ENCODE peak calls at places on chromosomes 3 and 15, in four cellular contexts. One of them, this sample, is unnamed.

GRCh38 chr3:143963946-143964345 is 7.7 kb upstream of the DIPK2A start:
- DNase-seq in Caco-2: no peak
- DNase-seq in fibroblast of lung: no peak
- DNase-seq in GM10248: no peak
- DNase-seq in this sample: no peak

GRCh38 chr3:182435860-182436259 is 357.4 kb upstream of the ATP11B start:
- DNase-seq in Caco-2: no peak
- DNase-seq in fibroblast of lung: no peak
- DNase-seq in GM10248: no peak
- DNase-seq in this sample: no peak

GRCh38 chr3:113896930-113897329 is 50.9 kb upstream of the ZDHHC23 start:
- DNase-seq in Caco-2: no peak
- DNase-seq in fibroblast of lung: no peak
- DNase-seq in GM10248: no peak
- DNase-seq in this sample: no peak

GRCh38 chr3:32340039-32340438 is 51.6 kb upstream of the CMTM7 start:
- DNase-seq in Caco-2: peak; percentile 67
- DNase-seq in fibroblast of lung: peak; percentile 47
- DNase-seq in GM10248: peak; percentile 54
- DNase-seq in this sample: no peak

GRCh38 chr3:138210528-138210927 is 23.4 kb downstream of the ARMC8 start:
- DNase-seq in Caco-2: no peak
- DNase-seq in fibroblast of lung: no peak
- DNase-seq in GM10248: no peak
- DNase-seq in this sample: no peak

GRCh38 chr3:127431066-127431465 is 143.2 kb upstream of the PRR20G start:
- DNase-seq in Caco-2: no peak
- DNase-seq in fibroblast of lung: no peak
- DNase-seq in GM10248: no peak
- DNase-seq in this sample: no peak

GRCh38 chr3:194537732-194538247 is 51.0 kb upstream of the ATP13A3 start:
- DNase-seq in Caco-2: peak; percentile 65
- DNase-seq in fibroblast of lung: peak; percentile 91
- DNase-seq in GM10248: no peak
- DNase-seq in this sample: peak; percentile 23

GRCh38 chr3:100463646-100464155 is 28.7 kb upstream of the TMEM45A start:
- DNase-seq in Caco-2: no peak
- DNase-seq in fibroblast of lung: peak; percentile 11
- DNase-seq in GM10248: no peak
- DNase-seq in this sample: no peak

DNA sequence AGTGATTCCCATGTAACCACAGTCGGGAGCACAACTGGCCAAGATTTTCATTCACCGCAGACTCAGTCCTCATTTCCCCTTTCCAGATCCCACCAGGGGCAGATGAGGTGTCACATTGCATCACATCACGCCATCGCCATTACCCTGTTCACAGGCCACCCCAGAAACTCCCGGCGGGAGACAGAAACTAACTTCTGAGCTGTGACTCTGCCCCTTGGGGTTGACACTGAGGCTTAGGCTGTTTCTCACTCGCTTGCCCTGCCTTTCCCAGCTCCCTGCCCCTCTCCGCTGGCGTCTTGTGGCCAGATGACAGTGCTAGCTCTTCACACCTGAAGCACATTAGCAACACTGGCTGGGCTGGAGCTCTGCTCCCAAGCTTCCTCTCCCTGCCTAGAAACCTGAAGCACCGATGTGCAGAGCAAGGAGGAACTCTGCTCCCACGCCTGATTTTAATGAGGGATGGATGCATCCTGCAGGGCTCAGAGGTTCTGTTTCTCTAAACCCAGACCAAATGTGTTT is 88.8 kb upstream of the CTDSPL start:
- DNase-seq in Caco-2: no peak
- DNase-seq in fibroblast of lung: no peak
- DNase-seq in GM10248: no peak
- DNase-seq in this sample: no peak
- TF ChIP-seq CTCF in Caco-2: no peak
- TF ChIP-seq CTCF in fibroblast of lung: no peak
- TF ChIP-seq CTCF in GM10248: no peak
- TF ChIP-seq CTCF in this sample: no peak

DNA sequence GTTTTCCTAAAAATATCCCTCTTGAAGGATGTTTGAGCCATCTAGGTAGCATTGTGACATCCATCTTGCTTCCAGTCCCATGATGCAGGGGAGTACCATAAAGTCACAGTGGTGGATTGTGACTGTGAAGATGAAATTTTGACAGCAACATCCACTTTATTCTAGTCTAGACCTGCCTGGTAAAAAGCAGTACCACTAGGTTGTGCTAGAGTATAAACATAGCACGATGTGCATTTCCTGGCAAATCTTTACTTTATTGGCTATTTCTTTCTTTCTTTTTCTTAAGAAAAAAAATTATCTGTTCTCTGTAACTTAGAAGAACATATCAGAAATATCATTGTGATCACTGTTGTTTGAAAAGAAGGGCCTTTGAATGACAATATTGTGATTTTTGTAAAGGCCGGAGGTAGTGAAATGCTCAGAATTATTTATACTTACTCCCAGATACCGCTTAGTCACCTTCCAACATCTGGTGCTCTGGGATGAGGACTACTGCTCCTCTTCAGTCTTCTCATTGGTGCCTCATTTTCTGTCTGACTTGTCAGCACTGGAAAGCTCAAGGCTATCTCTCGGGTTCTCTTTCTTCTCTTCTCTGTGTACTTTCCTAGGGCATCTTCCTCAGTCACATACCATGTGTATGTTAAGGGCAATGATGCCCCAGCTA is 35.6 kb downstream of the AGBL1 start:
- DNase-seq in Caco-2: no peak
- DNase-seq in fibroblast of lung: peak; percentile 9
- DNase-seq in GM10248: no peak
- DNase-seq in this sample: no peak
- TF ChIP-seq CTCF in Caco-2: peak; percentile 16
- TF ChIP-seq CTCF in fibroblast of lung: no peak
- TF ChIP-seq CTCF in GM10248: no peak
- TF ChIP-seq CTCF in this sample: no peak

GRCh38 chr3:68256635-68257034 is 602.2 kb upstream of the SUCLG2 start:
- DNase-seq in Caco-2: no peak
- DNase-seq in fibroblast of lung: no peak
- DNase-seq in GM10248: no peak
- DNase-seq in this sample: no peak
- TF ChIP-seq CTCF in Caco-2: no peak
- TF ChIP-seq CTCF in fibroblast of lung: no peak
- TF ChIP-seq CTCF in GM10248: peak; percentile 33
- TF ChIP-seq CTCF in this sample: no peak

GRCh38 chr3:186219211-186219638 is 110.3 kb upstream of the ETV5 start:
- DNase-seq in Caco-2: no peak
- DNase-seq in fibroblast of lung: no peak
- DNase-seq in GM10248: no peak
- DNase-seq in this sample: no peak
- TF ChIP-seq CTCF in Caco-2: no peak
- TF ChIP-seq CTCF in fibroblast of lung: no peak
- TF ChIP-seq CTCF in GM10248: no peak
- TF ChIP-seq CTCF in this sample: no peak

GRCh38 chr15:60257760-60258159 is 140.0 kb downstream of the ANXA2 start:
- DNase-seq in Caco-2: no peak
- DNase-seq in fibroblast of lung: no peak
- DNase-seq in GM10248: no peak
- DNase-seq in this sample: no peak
- TF ChIP-seq CTCF in Caco-2: no peak
- TF ChIP-seq CTCF in fibroblast of lung: no peak
- TF ChIP-seq CTCF in GM10248: no peak
- TF ChIP-seq CTCF in this sample: no peak

DNA sequence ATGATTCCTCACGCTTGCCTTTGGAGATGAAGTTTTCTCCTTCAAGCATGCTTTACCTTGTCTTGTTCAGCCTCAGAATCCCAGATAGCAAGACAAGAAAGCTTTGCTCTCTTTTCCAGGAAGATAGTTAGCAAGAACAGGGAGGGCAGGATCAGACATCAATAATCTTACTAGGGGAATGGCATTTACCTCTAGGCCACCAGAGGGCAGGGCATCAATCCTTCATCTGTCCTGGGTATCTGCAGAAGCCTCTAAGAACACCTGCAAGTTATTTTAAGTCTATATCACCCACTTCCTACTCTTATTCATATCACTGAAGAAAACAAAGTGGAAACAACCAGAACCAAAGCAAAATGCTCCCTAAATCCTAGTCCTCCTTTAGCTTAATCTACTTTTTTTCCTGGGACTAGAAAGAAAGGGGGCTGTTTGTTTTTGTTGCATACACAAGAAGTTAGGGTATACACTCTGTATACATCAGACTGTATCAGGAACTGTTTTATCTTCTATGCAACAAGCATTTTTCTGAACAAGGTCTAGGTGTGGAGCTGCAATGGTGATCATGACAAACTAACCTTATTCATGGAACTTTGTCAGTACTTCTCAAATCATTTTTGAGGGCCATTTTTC is 862.5 kb downstream of the CADM2 start:
- DNase-seq in Caco-2: no peak
- DNase-seq in fibroblast of lung: peak; percentile 11
- DNase-seq in GM10248: peak; percentile 7
- DNase-seq in this sample: peak; percentile 17
- TF ChIP-seq CTCF in Caco-2: peak; percentile 55
- TF ChIP-seq CTCF in fibroblast of lung: no peak
- TF ChIP-seq CTCF in GM10248: peak; percentile 40
- TF ChIP-seq CTCF in this sample: peak; percentile 25

GRCh38 chr3:53604232-53604631 is 109.8 kb downstream of the CACNA1D start:
- DNase-seq in Caco-2: no peak
- DNase-seq in fibroblast of lung: no peak
- DNase-seq in GM10248: no peak
- DNase-seq in this sample: no peak
- TF ChIP-seq CTCF in Caco-2: no peak
- TF ChIP-seq CTCF in fibroblast of lung: no peak
- TF ChIP-seq CTCF in GM10248: no peak
- TF ChIP-seq CTCF in this sample: no peak

DNA sequence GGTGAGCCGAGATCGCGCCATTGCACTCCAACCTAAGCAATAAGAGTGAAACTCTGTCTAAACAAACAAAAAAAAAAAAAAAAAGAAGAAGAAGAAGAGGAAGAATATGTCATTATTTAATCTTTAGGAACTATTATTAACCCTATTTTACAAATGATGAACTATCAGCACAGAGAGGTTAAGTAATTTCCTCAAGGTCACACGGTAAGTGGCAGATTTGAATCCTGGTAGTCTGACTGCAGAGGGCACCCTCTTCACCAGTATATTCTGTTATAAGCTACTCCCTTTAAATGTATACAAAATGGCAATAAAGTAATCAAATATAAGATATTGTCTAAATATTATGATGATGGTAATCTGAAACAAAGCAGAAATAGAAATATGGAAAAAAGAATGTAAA is 77.4 kb upstream of the HERC1 start:
- DNase-seq in Caco-2: no peak
- DNase-seq in fibroblast of lung: no peak
- DNase-seq in GM10248: no peak
- DNase-seq in this sample: no peak
- TF ChIP-seq CTCF in Caco-2: no peak
- TF ChIP-seq CTCF in fibroblast of lung: no peak
- TF ChIP-seq CTCF in GM10248: no peak
- TF ChIP-seq CTCF in this sample: no peak